ENCODE peak calls at places on chromosomes 6 and 20, in four cellular contexts. P is mammary epithelial cell, O is PC-3, S is NB4. A is an unnamed sample.

GRCh38 chr6:42572523-42572922 is 8.7 kb downstream of the UBR2 start:
- DNase-seq in S (peak), P (no peak), O (no peak), A (no peak)

GRCh38 chr20:4549711-4550259 is 171.9 kb upstream of the PRND start:
- DNase-seq in O (no peak), P (no peak), S (no peak), A (no peak)

GRCh38 chr6:112022749-112023148 is 31.2 kb upstream of the CCN6 start:
- DNase-seq in O (no peak), P (no peak), S (no peak), A (no peak)

GRCh38 chr6:119620846-119621570 is 271.4 kb upstream of the MAN1A1 start:
- DNase-seq in S (no peak), O (peak), P (peak), A (peak)

GRCh38 chr6:141354191-141354950 is 778.4 kb upstream of the GJE1 start:
- DNase-seq in O (no peak), S (no peak), P (no peak), A (no peak)

GRCh38 chr6:135481786-135482369 is 15.7 kb downstream of the AHI1 start:
- DNase-seq in P (no peak), S (no peak), O (no peak), A (no peak)

GRCh38 chr6:37279366-37280134 is 21.6 kb upstream of the TMEM217 start:
- DNase-seq in O (no peak), S (peak), P (peak), A (peak)

GRCh38 chr20:51541189-51542032 is 1.1 kb downstream of the NFATC2 start:
- DNase-seq in S (peak), O (no peak), P (no peak), A (no peak)

GRCh38 chr20:37948956-37949355 is 46.0 kb downstream of the VSTM2L start:
- DNase-seq in P (no peak), O (no peak), S (no peak), A (no peak)

GRCh38 chr6:166615059-166615770 is 11.8 kb downstream of the RPS6KA2 start:
- DNase-seq in P (no peak), S (no peak), O (no peak), A (no peak)

GRCh38 chr6:53587291-53587690 is 42.4 kb upstream of the GCLC start:
- DNase-seq in O (no peak), P (peak), S (no peak), A (peak)

GRCh38 chr20:50467618-50468373 is 42.4 kb upstream of the PTPN1 start:
- DNase-seq in P (peak), S (peak), O (peak), A (peak)

GRCh38 chr20:50828363-50829136 is 33.7 kb downstream of the BCAS4 start:
- DNase-seq in S (no peak), P (no peak), O (no peak), A (no peak)

GRCh38 chr6:113495521-113495920 is 361.6 kb upstream of the MARCKS start:
- DNase-seq in O (peak), S (no peak), P (peak), A (no peak)

GRCh38 chr6:73811706-73812105 is 115.7 kb downstream of the CD109 start:
- DNase-seq in S (no peak), O (no peak), P (no peak), A (no peak)

GRCh38 chr6:73823046-73823735 is 127.2 kb downstream of the CD109 start:
- DNase-seq in P (no peak), S (no peak), O (no peak), A (no peak)

DNA sequence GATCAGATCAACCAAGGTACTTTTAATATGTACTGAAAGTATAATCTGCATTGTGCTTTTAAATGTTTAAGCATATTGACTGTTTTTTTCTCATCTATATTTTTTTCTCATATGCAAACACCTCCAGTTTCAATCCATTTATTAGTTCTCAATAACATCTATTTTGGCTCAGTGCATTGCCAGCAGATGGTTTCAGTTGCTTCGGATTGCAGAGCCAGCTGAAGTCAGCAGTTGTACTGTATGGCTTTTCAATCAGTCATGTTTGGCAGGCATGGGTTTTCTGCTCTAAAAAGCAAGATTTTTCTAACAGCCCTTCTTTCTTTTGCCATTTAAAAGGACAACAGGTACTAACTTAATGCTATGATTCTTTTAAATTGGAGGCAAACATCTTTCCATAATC is 121.2 kb downstream of the CD109 start:
- DNase-seq in O (no peak), P (no peak), S (no peak), A (no peak)
- TF ChIP-seq CTCF in O (no peak), P (no peak), S (no peak), A (no peak)

GRCh38 chr6:152874846-152875568 is 107.8 kb downstream of the FBXO5 start:
- DNase-seq in O (no peak), P (no peak), S (no peak), A (no peak)
- TF ChIP-seq CTCF in O (peak), P (no peak), S (no peak), A (no peak)

GRCh38 chr6:72218125-72218524 is 331.8 kb downstream of the RIMS1 start:
- DNase-seq in O (peak), P (peak), S (peak), A (peak)
- TF ChIP-seq CTCF in O (peak), P (peak), S (peak), A (peak)

GRCh38 chr6:157864185-157864761 is 41.2 kb downstream of the SNX9 start:
- DNase-seq in O (no peak), S (no peak), P (no peak), A (no peak)

GRCh38 chr6:157860505-157860991 is 37.5 kb downstream of the SNX9 start:
- DNase-seq in O (peak), P (no peak), S (no peak), A (no peak)

GRCh38 chr6:157859775-157860504 is 36.9 kb downstream of the SNX9 start:
- DNase-seq in P (no peak), O (peak), S (no peak), A (no peak)

GRCh38 chr6:157861184-157861583 is 38.1 kb downstream of the SNX9 start:
- DNase-seq in O (no peak), S (no peak), P (no peak), A (no peak)

DNA sequence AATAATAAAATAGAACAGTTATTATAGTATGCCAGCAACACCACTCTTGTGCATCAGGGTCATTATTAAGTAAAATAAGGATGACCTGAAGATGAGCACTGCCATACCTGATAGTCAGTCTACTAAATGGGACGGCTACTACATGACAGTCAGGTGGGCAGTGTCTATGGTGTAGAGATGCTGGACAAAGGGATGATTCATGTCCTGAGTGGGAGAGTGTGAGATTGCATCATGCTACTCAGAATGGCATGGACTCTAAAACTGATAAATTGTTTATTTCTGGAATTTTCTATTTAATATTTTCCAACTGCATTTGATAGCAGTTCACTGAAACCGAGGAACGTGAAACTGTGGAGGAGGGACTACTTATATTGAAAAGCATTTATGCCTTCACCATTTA is 38.8 kb downstream of the SNX9 start:
- DNase-seq in S (no peak), P (peak), O (peak), A (peak)
- TF ChIP-seq CTCF in S (no peak), P (no peak), O (no peak), A (no peak)

DNA sequence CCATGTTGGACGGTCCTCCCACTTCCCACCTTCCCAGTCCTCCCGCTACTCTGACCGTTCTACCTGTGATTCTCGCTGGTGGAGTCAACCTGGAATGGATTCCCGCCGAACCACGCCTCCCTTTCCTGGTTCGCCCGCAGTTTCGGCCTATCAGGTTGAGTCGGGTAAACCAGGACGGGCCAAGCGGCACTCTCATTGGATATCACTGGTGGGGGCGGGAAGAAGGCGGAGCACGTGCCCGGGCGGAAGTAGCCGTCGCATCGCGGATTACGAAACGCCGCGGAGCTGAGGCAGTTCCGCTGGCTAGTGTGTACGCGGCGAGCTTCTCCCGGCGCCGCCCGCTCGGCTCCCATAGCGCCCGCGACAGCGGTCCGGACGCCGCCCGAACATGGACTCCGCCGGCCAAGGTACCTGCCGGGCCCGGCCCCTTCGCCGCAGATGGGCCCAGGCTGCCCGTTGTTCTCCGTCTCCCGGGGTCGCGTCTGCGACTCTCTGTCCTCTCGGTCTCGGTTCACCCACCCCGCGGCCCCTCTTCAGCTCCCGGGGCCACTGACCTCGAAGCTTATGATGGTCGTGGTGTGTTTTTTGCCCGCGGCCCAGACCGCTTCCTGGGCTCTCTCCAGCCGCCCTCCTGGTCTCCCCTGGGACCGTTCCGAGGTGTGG is at the start of gene TPD52L2:
- DNase-seq in P (peak), S (peak), O (peak), A (peak)
- TF ChIP-seq CTCF in P (no peak), S (no peak), O (no peak), A (no peak)